ENCODE peak calls at places on chromosomes 7 and 10, in five cellular contexts. U, V, R, M and B are unnamed samples.

GRCh38 chr7:42292991-42293521 is 56.0 kb upstream of the GLI3 start:
- DNase-seq in V (peak; percentile 30), U (no peak), R (no peak), M (no peak), B (no peak)

GRCh38 chr7:101564778-101565211 is 64.3 kb downstream of the MYL10 start:
- DNase-seq in U (no peak), M (no peak), R (no peak), V (peak; percentile 52), B (no peak)

GRCh38 chr7:28799619-28800018 is 158.5 kb downstream of the TRIL start:
- DNase-seq in U (no peak), M (no peak), R (no peak), V (no peak), B (no peak)

GRCh38 chr10:77455538-77455937 is 182.1 kb downstream of the KCNMA1 start:
- DNase-seq in V (peak; percentile 81), R (no peak), U (no peak), M (no peak), B (no peak)

GRCh38 chr7:27158436-27159277 is 2.2 kb upstream of the HOXA7 start:
- DNase-seq in U (no peak), M (peak; percentile 60), R (no peak), V (no peak), B (no peak)

GRCh38 chr10:14605231-14605925 is 169.3 kb downstream of the FAM107B start:
- DNase-seq in V (peak; percentile 92), M (no peak), R (no peak), U (no peak), B (no peak)

GRCh38 chr10:97903128-97904025 is 53.7 kb downstream of the GOLGA7B start:
- DNase-seq in U (no peak), M (no peak), V (no peak), R (no peak), B (no peak)

GRCh38 chr10:127563718-127564553 is 14.8 kb downstream of the NPS start:
- DNase-seq in U (peak; percentile 23), M (no peak), V (peak; percentile 21), R (no peak), B (peak; percentile 22)

GRCh38 chr7:137482466-137482865 is 138.9 kb upstream of the PTN start:
- DNase-seq in R (no peak), M (no peak), U (no peak), V (no peak), B (no peak)

GRCh38 chr7:106944035-106944665 is 79.1 kb downstream of the PIK3CG start:
- DNase-seq in V (no peak), U (no peak), R (no peak), M (no peak), B (no peak)

GRCh38 chr10:125156196-125156595 is 4.2 kb downstream of the CTBP2 start:
- DNase-seq in R (no peak), U (no peak), M (no peak), V (peak; percentile 56), B (no peak)

GRCh38 chr7:148095066-148095465 is 495.5 kb upstream of the C7orf33 start:
- DNase-seq in R (no peak), M (no peak), V (no peak), U (no peak), B (no peak)

GRCh38 chr10:114278140-114278883 is 39.3 kb downstream of the VWA2 start:
- DNase-seq in M (no peak), U (no peak), V (no peak), R (no peak), B (no peak)

GRCh38 chr7:121301441-121302213 is 27.2 kb upstream of the WNT16 start:
- DNase-seq in R (no peak), U (no peak), V (peak; percentile 59), M (no peak), B (no peak)

GRCh38 chr7:116984917-116985316 is 31.6 kb downstream of the ST7 start:
- DNase-seq in R (no peak), U (peak; percentile 33), V (peak; percentile 53), M (no peak), B (no peak)

GRCh38 chr10:126247454-126247975 is 140.8 kb downstream of the ADAM12 start:
- DNase-seq in V (peak; percentile 99), U (no peak), M (no peak), R (no peak), B (no peak)